ENCODE peak calls at places on chromosomes 3 and 15, in nine cellular contexts. D is naive thymus-derived CD8-positive, alpha-beta T cell; Y is amniotic stem cell; K is AG04449; G is CD8-positive, alpha-beta T cell; F is NCI-H2029; J is stimulated activated CD4-positive, alpha-beta T cell treated with anti-CD3 and anti-CD28 coated beads, Interleukin-15, amount 100 ng/mL, for 1 hour; O is GM12878; W is activated CD8-positive, alpha-beta memory T cell treated with anti-CD3 and anti-CD28 coated beads for 24 hours. L is an unnamed sample.

GRCh38 chr3:163071684-163072083 is 1575.1 kb downstream of the OTOL1 start:
- DNase-seq in D (no peak), Y (no peak), K (no peak), G (no peak), F (no peak), J (no peak), O (no peak), W (no peak), L (no peak)

GRCh38 chr3:41682996-41683395 is 278.9 kb downstream of the ULK4 start:
- DNase-seq in D (no peak), Y (no peak), K (peak; percentile 90), G (no peak), F (no peak), J (no peak), O (no peak), W (no peak), L (no peak)

GRCh38 chr15:76006136-76006778 is 6.0 kb downstream of the NRG4 start:
- DNase-seq in D (no peak), Y (no peak), K (no peak), G (no peak), F (no peak), J (no peak), O (no peak), W (no peak), L (no peak)

GRCh38 chr15:48617619-48618018 is 27.9 kb downstream of the FBN1 start:
- DNase-seq in D (no peak), Y (no peak), K (peak; percentile 58), G (no peak), F (no peak), J (no peak), O (no peak), W (no peak), L (no peak)

GRCh38 chr15:47338771-47339170 is 378.5 kb upstream of the SEMA6D start:
- DNase-seq in D (no peak), Y (no peak), K (no peak), G (no peak), F (no peak), J (no peak), O (no peak), W (no peak), L (no peak)

GRCh38 chr3:153970735-153971347 is 150.3 kb upstream of the ARHGEF26 start:
- DNase-seq in D (no peak), Y (no peak), K (no peak), G (no peak), F (no peak), J (no peak), O (no peak), W (no peak), L (no peak)

GRCh38 chr3:78349571-78349970 is 1309.7 kb downstream of the ROBO2 start:
- DNase-seq in D (no peak), Y (no peak), K (no peak), G (no peak), F (no peak), J (no peak), O (no peak), W (no peak), L (no peak)

GRCh38 chr3:195186041-195186709 is 84.8 kb downstream of the XXYLT1 start:
- DNase-seq in D (no peak), Y (no peak), K (no peak), G (no peak), F (no peak), J (no peak), O (no peak), W (no peak), L (no peak)

GRCh38 chr15:68789921-68790575 is 30.6 kb downstream of the ANP32A start:
- DNase-seq in D (no peak), Y (no peak), K (peak; percentile 73), G (no peak), F (no peak), J (no peak), O (no peak), W (peak; percentile 44), L (no peak)

GRCh38 chr3:97009427-97010019 is 195.1 kb downstream of the EPHA6 start:
- DNase-seq in D (no peak), Y (no peak), K (no peak), G (no peak), F (peak; percentile 9), J (no peak), O (no peak), W (no peak), L (no peak)

GRCh38 chr15:98003976-98004375 is 43.5 kb downstream of the ARRDC4 start:
- DNase-seq in D (no peak), Y (no peak), K (no peak), G (no peak), F (no peak), J (no peak), O (no peak), W (no peak), L (no peak)

GRCh38 chr3:43394071-43394501 is 107.7 kb downstream of the SNRK start:
- DNase-seq in D (no peak), Y (no peak), K (no peak), G (no peak), F (no peak), J (no peak), O (no peak), W (no peak), L (no peak)

GRCh38 chr15:74913041-74913440 is 6.4 kb upstream of the FAM219B start:
- DNase-seq in D (no peak), Y (no peak), K (no peak), G (no peak), F (no peak), J (no peak), O (no peak), W (no peak), L (no peak)